ENCODE peak calls at places on chromosomes 16 and 17, in nine cellular contexts. A, E, D, Z, J, S, V, M and G are unnamed samples. For H3K9me3, the result is how much of the 10 kb centered on the place peaks cover.

GRCh38 chr16:31409433-31409832 is 16.3 kb downstream of the ITGAD start:
- DNase-seq in A (no peak), E (no peak), D (peak), Z (no peak), J (no peak), S (peak), V (no peak), M (no peak), G (peak)

GRCh38 chr17:33389506-33390141 is 96.5 kb upstream of the ASIC2 start:
- DNase-seq in A (no peak), E (no peak), D (no peak), Z (no peak), J (no peak), S (no peak), V (no peak), M (no peak), G (peak)

GRCh38 chr17:40062347-40063033 is at the start of gene THRA:
- DNase-seq in A (peak), E (peak), D (no peak), Z (peak), J (peak), S (peak), V (peak), M (peak), G (peak)

GRCh38 chr17:13786000-13786598 is 184.4 kb upstream of the HS3ST3A1 start:
- DNase-seq in A (peak), E (no peak), D (no peak), Z (no peak), J (no peak), S (no peak), V (no peak), M (no peak), G (peak)

GRCh38 chr16:78659216-78659615 is 559.8 kb downstream of the WWOX start:
- DNase-seq in A (no peak), E (no peak), D (no peak), Z (no peak), J (no peak), S (no peak), V (no peak), M (no peak), G (no peak)

GRCh38 chr16:84007946-84008345 is 34.6 kb downstream of the SLC38A8 start:
- DNase-seq in A (no peak), E (no peak), D (no peak), Z (peak), J (no peak), S (no peak), V (no peak), M (no peak), G (no peak)

GRCh38 chr16:66717112-66717675 is 20.7 kb upstream of the CMTM4 start:
- DNase-seq in A (no peak), E (no peak), D (peak), Z (peak), J (no peak), S (peak), V (no peak), M (peak), G (peak)

GRCh38 chr17:61461967-61462733 is 9.9 kb downstream of the TBX4 start:
- DNase-seq in A (no peak), E (no peak), D (no peak), Z (no peak), J (no peak), S (peak), V (no peak), M (peak), G (peak)

GRCh38 chr17:10618202-10618635 is 38.9 kb downstream of the MYH3 start:
- DNase-seq in A (peak), E (peak), D (peak), Z (peak), J (peak), S (peak), V (peak), M (peak), G (peak)

GRCh38 chr17:48052956-48053757 is 5.0 kb downstream of the NFE2L1 start:
- DNase-seq in A (peak), E (peak), D (no peak), Z (peak), J (peak), S (no peak), V (peak), M (peak), G (peak)

GRCh38 chr17:320139-320538 is 32.5 kb downstream of the RPH3AL start:
- DNase-seq in A (peak), E (no peak), D (no peak), Z (no peak), J (no peak), S (no peak), V (no peak), M (no peak), G (peak)

GRCh38 chr17:45096926-45097325 is 35.4 kb downstream of the PLCD3 start:
- DNase-seq in A (no peak), E (no peak), D (no peak), Z (no peak), J (no peak), S (no peak), V (no peak), M (no peak), G (no peak)

GRCh38 chr17:49871211-49871610 is 23.3 kb upstream of the TAC4 start:
- DNase-seq in A (no peak), E (peak), D (no peak), Z (no peak), J (no peak), S (no peak), V (no peak), M (no peak), G (no peak)

GRCh38 chr16:17266606-17267313 is 204.0 kb downstream of the XYLT1 start:
- DNase-seq in A (peak), E (no peak), D (no peak), Z (no peak), J (no peak), S (no peak), V (no peak), M (no peak), G (no peak)

GRCh38 chr16:56591377-56592060 is 2.2 kb downstream of the MT3 start:
- DNase-seq in A (no peak), E (no peak), D (no peak), Z (no peak), J (no peak), S (no peak), V (no peak), M (no peak), G (no peak)

GRCh38 chr17:34837796-34838195 is 123.5 kb downstream of the CCT6B start:
- DNase-seq in A (no peak), E (no peak), D (no peak), Z (no peak), J (no peak), S (no peak), V (no peak), M (no peak), G (no peak)

GRCh38 chr17:16991349-16992009 is 19.6 kb upstream of the TNFRSF13B start:
- DNase-seq in A (peak), E (peak), D (peak), Z (peak), J (peak), S (peak), V (peak), M (peak), G (peak)

GRCh38 chr17:18139949-18140348 is 31.4 kb downstream of the MYO15A start:
- DNase-seq in A (no peak), E (no peak), D (peak), Z (peak), J (no peak), S (no peak), V (no peak), M (peak), G (no peak)

GRCh38 chr16:87487361-87487924 is 5.4 kb downstream of the ZCCHC14 start:
- DNase-seq in A (no peak), E (peak), D (no peak), Z (no peak), J (no peak), S (no peak), V (no peak), M (peak), G (peak)

GRCh38 chr17:10295728-10296343 is 77.0 kb downstream of the MYH13 start:
- DNase-seq in A (peak), E (peak), D (peak), Z (peak), J (peak), S (peak), V (peak), M (peak), G (peak)

GRCh38 chr17:35731932-35732805 is 730 bp downstream of the RASL10B start:
- DNase-seq in A (peak), E (no peak), D (no peak), Z (no peak), J (no peak), S (no peak), V (no peak), M (no peak), G (peak)

GRCh38 chr16:70252355-70252988 is 732 bp upstream of the EXOSC6 start:
- DNase-seq in A (no peak), E (no peak), D (peak), Z (no peak), J (no peak), S (no peak), V (no peak), M (peak), G (peak)

GRCh38 chr17:4554997-4555799 is at the start of gene MYBBP1A:
- DNase-seq in A (peak), E (peak), D (peak), Z (peak), J (peak), S (peak), V (peak), M (peak), G (peak)

GRCh38 chr17:3603119-3603869 is 5.9 kb downstream of the TRPV1 start:
- DNase-seq in A (no peak), E (no peak), D (no peak), Z (no peak), J (no peak), S (peak), V (no peak), M (no peak), G (peak)

GRCh38 chr16:3498988-3499387 is 1.8 kb upstream of the CLUAP1 start:
- DNase-seq in A (no peak), E (no peak), D (no peak), Z (no peak), J (no peak), S (no peak), V (no peak), M (no peak), G (no peak)

GRCh38 chr17:78715000-78715771 is 66.9 kb downstream of the CYTH1 start:
- DNase-seq in A (no peak), E (no peak), D (no peak), Z (peak), J (no peak), S (no peak), V (no peak), M (no peak), G (no peak)

GRCh38 chr17:43665387-43666101 is 3.8 kb upstream of the MEOX1 start:
- DNase-seq in A (no peak), E (no peak), D (no peak), Z (peak), J (no peak), S (no peak), V (peak), M (no peak), G (no peak)

GRCh38 chr16:77574867-77575619 is 140.2 kb upstream of the ADAMTS18 start:
- DNase-seq in A (peak), E (no peak), D (no peak), Z (no peak), J (no peak), S (no peak), V (peak), M (no peak), G (no peak)

GRCh38 chr17:37779554-37779953 is 34.7 kb upstream of the HNF1B start:
- DNase-seq in A (no peak), E (no peak), D (no peak), Z (no peak), J (no peak), S (peak), V (no peak), M (no peak), G (no peak)

GRCh38 chr16:1997591-1998359 is 8.0 kb downstream of the SYNGR3 start:
- DNase-seq in A (no peak), E (no peak), D (no peak), Z (no peak), J (no peak), S (no peak), V (peak), M (no peak), G (no peak)

GRCh38 chr17:18937981-18938691 is 13.8 kb upstream of the SLC5A10 start:
- DNase-seq in A (no peak), E (no peak), D (no peak), Z (no peak), J (no peak), S (peak), V (no peak), M (no peak), G (no peak)

GRCh38 chr17:45229681-45230409 is 8.2 kb downstream of the FMNL1 start:
- DNase-seq in A (no peak), E (no peak), D (no peak), Z (no peak), J (no peak), S (no peak), V (no peak), M (no peak), G (no peak)

GRCh38 chr17:5035356-5035755 is at the start of gene SLC52A1:
- DNase-seq in A (no peak), E (peak), D (peak), Z (no peak), J (no peak), S (no peak), V (no peak), M (no peak), G (no peak)

GRCh38 chr16:53704445-53704813 is 473 bp downstream of the FTO start:
- DNase-seq in A (no peak), E (no peak), D (no peak), Z (no peak), J (no peak), S (no peak), V (no peak), M (peak), G (no peak)

GRCh38 chr17:76492250-76492988 is 8.8 kb downstream of the RHBDF2 start:
- DNase-seq in A (no peak), E (peak), D (no peak), Z (peak), J (no peak), S (no peak), V (no peak), M (no peak), G (no peak)
- H3K4me3 ChIP-seq in A (no peak), E (no peak), D (no peak), Z (peak), J (peak), S (no peak), V (no peak), M (no peak), G (no peak)

GRCh38 chr16:51057969-51058337 is 93.1 kb downstream of the SALL1 start:
- DNase-seq in A (no peak), E (no peak), D (no peak), Z (no peak), J (no peak), S (no peak), V (no peak), M (no peak), G (no peak)
- H3K9me3 ChIP-seq in A (under half), E (under half), D (under half), Z (under half), J (under half), S (under half), V (under half), M (under half), G (under half)

GRCh38 chr16:75460441-75460840 is 4.0 kb downstream of the TMEM170A start:
- DNase-seq in A (peak), E (no peak), D (no peak), Z (no peak), J (no peak), S (no peak), V (no peak), M (no peak), G (no peak)

GRCh38 chr16:75464130-75464918 is at the start of gene TMEM170A:
- DNase-seq in A (peak), E (peak), D (peak), Z (peak), J (peak), S (peak), V (peak), M (peak), G (peak)

GRCh38 chr16:75461575-75461974 is 2.9 kb downstream of the TMEM170A start:
- DNase-seq in A (no peak), E (no peak), D (no peak), Z (no peak), J (no peak), S (no peak), V (no peak), M (no peak), G (no peak)

GRCh38 chr16:75459691-75460090 is 4.8 kb downstream of the TMEM170A start:
- DNase-seq in A (peak), E (no peak), D (no peak), Z (no peak), J (no peak), S (no peak), V (no peak), M (no peak), G (no peak)

GRCh38 chr16:75462804-75463203 is 1.7 kb downstream of the TMEM170A start:
- DNase-seq in A (no peak), E (no peak), D (no peak), Z (no peak), J (no peak), S (no peak), V (no peak), M (no peak), G (no peak)
- H3K4me3 ChIP-seq in A (peak), E (no peak), D (peak), Z (peak), J (no peak), S (peak), V (peak), M (no peak), G (peak)

GRCh38 chr16:10675861-10676260 is 18.9 kb downstream of the TEKT5 start:
- DNase-seq in A (no peak), E (no peak), D (no peak), Z (no peak), J (no peak), S (no peak), V (no peak), M (no peak), G (no peak)

GRCh38 chr16:10668322-10669045 is 26.2 kb downstream of the TEKT5 start:
- DNase-seq in A (no peak), E (peak), D (peak), Z (no peak), J (no peak), S (peak), V (no peak), M (peak), G (peak)

GRCh38 chr16:10675221-10675620 is 19.5 kb downstream of the TEKT5 start:
- DNase-seq in A (no peak), E (no peak), D (no peak), Z (no peak), J (no peak), S (no peak), V (no peak), M (no peak), G (no peak)

GRCh38 chr16:10669791-10670190 is 24.9 kb downstream of the TEKT5 start:
- DNase-seq in A (no peak), E (no peak), D (no peak), Z (no peak), J (no peak), S (no peak), V (no peak), M (no peak), G (no peak)

DNA sequence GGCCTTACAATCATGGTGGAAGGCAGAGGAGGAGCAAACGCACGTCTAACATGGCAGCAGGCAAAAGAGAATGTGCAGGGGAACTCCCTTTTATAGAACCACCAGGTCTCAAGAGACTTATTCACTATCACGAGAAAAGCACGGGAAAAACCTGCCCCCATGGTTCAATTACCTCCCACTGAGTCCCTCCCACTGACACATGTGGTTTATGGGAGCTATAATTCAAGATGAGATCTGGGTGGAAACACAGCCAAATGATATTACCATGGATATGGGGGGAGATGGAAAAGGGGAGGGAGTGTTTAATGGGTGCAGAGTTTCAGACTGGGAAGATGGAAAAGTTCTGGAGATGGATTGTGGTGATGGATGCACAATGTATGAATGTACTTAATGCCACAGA is 23.0 kb downstream of the TEKT5 start:
- DNase-seq in A (no peak), E (no peak), D (no peak), Z (no peak), J (no peak), S (no peak), V (no peak), M (no peak), G (no peak)
- H3K9me3 ChIP-seq in A (under half), E (under half), D (under half), Z (under half), J (under half), S (under half), V (under half), M (under half), G (under half)

GRCh38 chr17:29624586-29624985 is 1.9 kb upstream of the CORO6 start:
- DNase-seq in A (no peak), E (no peak), D (no peak), Z (no peak), J (no peak), S (no peak), V (no peak), M (no peak), G (no peak)

GRCh38 chr17:29621751-29622194 is 939 bp downstream of the CORO6 start:
- DNase-seq in A (no peak), E (peak), D (no peak), Z (peak), J (no peak), S (no peak), V (no peak), M (peak), G (peak)

GRCh38 chr17:29625037-29625750 is 2.5 kb upstream of the CORO6 start:
- DNase-seq in A (no peak), E (no peak), D (peak), Z (no peak), J (no peak), S (no peak), V (no peak), M (no peak), G (no peak)

GRCh38 chr17:29622337-29623282 is at the start of gene CORO6:
- DNase-seq in A (peak), E (peak), D (peak), Z (peak), J (peak), S (no peak), V (peak), M (peak), G (peak)

DNA sequence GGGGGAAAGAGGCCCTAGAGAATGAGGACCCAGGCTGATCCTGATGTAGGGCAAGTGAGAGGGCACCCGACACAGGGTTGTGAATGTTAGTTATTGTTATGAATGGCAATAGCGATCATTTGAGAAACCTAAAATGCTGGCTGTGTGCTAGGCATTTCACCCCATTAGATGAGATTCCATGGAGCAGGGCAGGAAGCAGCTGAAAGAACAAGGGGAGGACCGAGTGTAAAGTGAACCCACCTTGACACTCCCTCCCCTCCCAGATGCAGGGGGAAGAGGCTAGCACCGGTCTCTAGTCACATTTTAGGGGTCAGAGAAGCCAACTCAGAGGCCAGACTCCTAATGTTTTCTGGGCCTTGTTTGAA is 553 bp upstream of the CORO6 start:
- DNase-seq in A (no peak), E (no peak), D (no peak), Z (no peak), J (no peak), S (no peak), V (no peak), M (no peak), G (no peak)
- H3K4me3 ChIP-seq in A (peak), E (no peak), D (peak), Z (peak), J (peak), S (no peak), V (peak), M (peak), G (peak)

DNA sequence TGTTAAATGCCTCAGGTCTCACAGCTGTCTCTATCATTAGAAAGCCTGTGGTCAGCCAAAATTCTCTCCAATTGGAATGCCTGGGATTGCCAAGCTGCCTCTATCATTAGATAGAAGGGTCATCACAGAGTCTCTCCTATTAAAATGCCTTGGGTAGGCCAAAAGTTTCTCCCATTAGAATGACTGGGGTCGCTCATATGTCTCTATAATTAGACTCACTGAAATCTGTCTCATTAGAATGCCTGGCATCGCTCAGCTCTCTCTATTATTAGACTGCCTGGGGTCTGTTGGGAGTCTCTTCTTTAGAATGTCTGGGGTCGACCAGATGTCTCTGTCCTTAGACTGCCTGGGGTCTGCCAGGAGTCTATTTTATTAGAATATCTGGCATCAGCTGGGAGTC is 2265.1 kb downstream of the TP53TG3F start:
- DNase-seq in A (no peak), E (no peak), D (no peak), Z (no peak), J (no peak), S (no peak), V (no peak), M (no peak), G (no peak)
- H3K9me3 ChIP-seq in A (under half), E (under half), D (under half), Z (under half), J (half or more), S (under half), V (under half), M (under half), G (under half)